ENCODE peak calls at places on chromosome X, in five cellular contexts. One of them, this sample, is unnamed.

GRCh38 chrX:49695276-49696180 is at the start of gene PAGE1:
- DNase-seq in mesenchymal stem cell: no peak
- DNase-seq in H9: no peak
- DNase-seq in neuronal stem cell: no peak
- DNase-seq in trophoblast cell: no peak
- DNase-seq in this sample: no peak

GRCh38 chrX:95760356-95760755 is 924.3 kb upstream of the DIAPH2 start:
- DNase-seq in trophoblast cell: no peak
- DNase-seq in mesenchymal stem cell: no peak
- DNase-seq in neuronal stem cell: no peak
- DNase-seq in H9: no peak
- DNase-seq in this sample: no peak

GRCh38 chrX:123088331-123088730 is 95.7 kb upstream of the GRIA3 start:
- DNase-seq in trophoblast cell: peak
- DNase-seq in H9: no peak
- DNase-seq in neuronal stem cell: no peak
- DNase-seq in mesenchymal stem cell: no peak
- DNase-seq in this sample: no peak

GRCh38 chrX:47145408-47146120 is 543 bp downstream of the RBM10 start:
- DNase-seq in neuronal stem cell: no peak
- DNase-seq in trophoblast cell: no peak
- DNase-seq in H9: no peak
- DNase-seq in mesenchymal stem cell: no peak
- DNase-seq in this sample: no peak

GRCh38 chrX:137747231-137747630 is 181.3 kb downstream of the ZIC3 start:
- DNase-seq in H9: peak
- DNase-seq in mesenchymal stem cell: no peak
- DNase-seq in neuronal stem cell: no peak
- DNase-seq in trophoblast cell: no peak
- DNase-seq in this sample: no peak

GRCh38 chrX:130716822-130717405 is 186.1 kb downstream of the ENOX2 start:
- DNase-seq in H9: no peak
- DNase-seq in trophoblast cell: no peak
- DNase-seq in mesenchymal stem cell: no peak
- DNase-seq in neuronal stem cell: no peak
- DNase-seq in this sample: no peak

GRCh38 chrX:108090474-108091265 is 672 bp downstream of the PSMD10 start:
- DNase-seq in trophoblast cell: peak
- DNase-seq in mesenchymal stem cell: peak
- DNase-seq in H9: no peak
- DNase-seq in neuronal stem cell: no peak
- DNase-seq in this sample: no peak

GRCh38 chrX:130393451-130394074 is 8.1 kb upstream of the GPR119 start:
- DNase-seq in mesenchymal stem cell: peak
- DNase-seq in trophoblast cell: peak
- DNase-seq in neuronal stem cell: no peak
- DNase-seq in H9: peak
- DNase-seq in this sample: peak

GRCh38 chrX:21907250-21907649 is 33.3 kb upstream of the SMS start:
- DNase-seq in H9: no peak
- DNase-seq in neuronal stem cell: no peak
- DNase-seq in trophoblast cell: no peak
- DNase-seq in mesenchymal stem cell: peak
- DNase-seq in this sample: no peak

GRCh38 chrX:99703467-99703866 is 706.6 kb downstream of the PCDH19 start:
- DNase-seq in mesenchymal stem cell: no peak
- DNase-seq in H9: no peak
- DNase-seq in neuronal stem cell: no peak
- DNase-seq in trophoblast cell: peak
- DNase-seq in this sample: no peak

GRCh38 chrX:103628386-103629290 is at the start of gene TCEAL1:
- DNase-seq in neuronal stem cell: peak
- DNase-seq in trophoblast cell: peak
- DNase-seq in H9: peak
- DNase-seq in mesenchymal stem cell: peak
- DNase-seq in this sample: peak

GRCh38 chrX:81957900-81958545 is 756.1 kb downstream of the SH3BGRL start:
- DNase-seq in trophoblast cell: peak
- DNase-seq in H9: no peak
- DNase-seq in neuronal stem cell: peak
- DNase-seq in mesenchymal stem cell: no peak
- DNase-seq in this sample: no peak

GRCh38 chrX:13087322-13088154 is 43.1 kb upstream of the FAM9C start:
- DNase-seq in mesenchymal stem cell: peak
- DNase-seq in neuronal stem cell: no peak
- DNase-seq in H9: no peak
- DNase-seq in trophoblast cell: peak
- DNase-seq in this sample: no peak

GRCh38 chrX:153573999-153574398 is 24.9 kb downstream of the CCNQ start:
- DNase-seq in H9: no peak
- DNase-seq in trophoblast cell: no peak
- DNase-seq in neuronal stem cell: no peak
- DNase-seq in mesenchymal stem cell: no peak
- DNase-seq in this sample: no peak

GRCh38 chrX:102650903-102651241 is 411 bp upstream of the GPRASP1 start:
- DNase-seq in mesenchymal stem cell: no peak
- DNase-seq in trophoblast cell: no peak
- DNase-seq in H9: no peak
- DNase-seq in neuronal stem cell: no peak
- DNase-seq in this sample: no peak

GRCh38 chrX:7334253-7334935 is 186.4 kb upstream of the PUDP start:
- DNase-seq in neuronal stem cell: no peak
- DNase-seq in H9: no peak
- DNase-seq in trophoblast cell: peak
- DNase-seq in mesenchymal stem cell: peak
- DNase-seq in this sample: no peak

GRCh38 chrX:14802943-14803710 is 69.7 kb downstream of the FANCB start:
- DNase-seq in H9: no peak
- DNase-seq in neuronal stem cell: no peak
- DNase-seq in trophoblast cell: peak
- DNase-seq in mesenchymal stem cell: no peak
- DNase-seq in this sample: no peak

GRCh38 chrX:69670001-69670555 is 54.2 kb downstream of the EDA start:
- DNase-seq in neuronal stem cell: no peak
- DNase-seq in trophoblast cell: no peak
- DNase-seq in mesenchymal stem cell: no peak
- DNase-seq in H9: no peak
- DNase-seq in this sample: no peak

GRCh38 chrX:153968754-153969124 is 2.9 kb downstream of the HCFC1 start:
- DNase-seq in neuronal stem cell: no peak
- DNase-seq in mesenchymal stem cell: no peak
- DNase-seq in trophoblast cell: no peak
- DNase-seq in H9: no peak
- DNase-seq in this sample: no peak

GRCh38 chrX:145506225-145506624 is 258.9 kb downstream of the SPANXN1 start:
- DNase-seq in mesenchymal stem cell: no peak
- DNase-seq in H9: no peak
- DNase-seq in trophoblast cell: no peak
- DNase-seq in neuronal stem cell: no peak
- DNase-seq in this sample: no peak

GRCh38 chrX:119190736-119191282 is 45.3 kb upstream of the PGRMC1 start:
- DNase-seq in neuronal stem cell: no peak
- DNase-seq in mesenchymal stem cell: no peak
- DNase-seq in H9: no peak
- DNase-seq in trophoblast cell: peak
- DNase-seq in this sample: no peak

GRCh38 chrX:115029869-115030564 is 12.6 kb upstream of the IL13RA2 start:
- DNase-seq in H9: no peak
- DNase-seq in mesenchymal stem cell: no peak
- DNase-seq in neuronal stem cell: no peak
- DNase-seq in trophoblast cell: no peak
- DNase-seq in this sample: no peak
- H2BK12ac ChIP-seq in H9: no peak
- H2BK12ac ChIP-seq in mesenchymal stem cell: no peak
- H2BK12ac ChIP-seq in neuronal stem cell: no peak
- H2BK12ac ChIP-seq in trophoblast cell: no peak
- H2BK12ac ChIP-seq in this sample: no peak

GRCh38 chrX:8808661-8809060 is 7.5 kb upstream of the FAM9A start:
- DNase-seq in mesenchymal stem cell: no peak
- DNase-seq in trophoblast cell: no peak
- DNase-seq in neuronal stem cell: no peak
- DNase-seq in H9: no peak
- DNase-seq in this sample: no peak
- H4K8ac ChIP-seq in mesenchymal stem cell: no peak
- H4K8ac ChIP-seq in trophoblast cell: no peak
- H4K8ac ChIP-seq in neuronal stem cell: no peak
- H4K8ac ChIP-seq in H9: no peak
- H4K8ac ChIP-seq in this sample: no peak

DNA sequence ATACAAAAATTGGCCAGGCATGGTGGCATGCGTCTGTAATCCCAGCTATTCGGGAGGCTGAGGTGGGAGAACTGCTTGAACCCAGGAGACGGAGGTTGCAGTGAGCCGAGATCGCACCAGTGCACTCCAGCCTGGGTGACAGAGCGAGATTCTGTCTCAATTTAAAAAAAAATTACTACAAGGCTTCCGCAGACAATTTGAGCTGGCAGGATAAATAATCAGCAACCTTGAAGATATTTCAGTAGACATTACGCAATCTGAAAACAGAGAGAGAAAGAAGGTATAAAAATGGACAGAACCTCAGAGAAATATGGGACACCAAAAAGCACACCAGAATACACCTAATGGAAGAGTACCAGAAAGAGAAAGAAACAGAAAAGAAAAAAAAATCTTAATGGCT is 25.3 kb downstream of the HS6ST2 start:
- DNase-seq in mesenchymal stem cell: no peak
- DNase-seq in trophoblast cell: no peak
- DNase-seq in H9: no peak
- DNase-seq in neuronal stem cell: no peak
- DNase-seq in this sample: no peak
- H2BK12ac ChIP-seq in mesenchymal stem cell: no peak
- H2BK12ac ChIP-seq in trophoblast cell: no peak
- H2BK12ac ChIP-seq in H9: no peak
- H2BK12ac ChIP-seq in neuronal stem cell: no peak
- H2BK12ac ChIP-seq in this sample: no peak

GRCh38 chrX:128310912-128311311 is 258.7 kb upstream of the ACTRT1 start:
- DNase-seq in neuronal stem cell: no peak
- DNase-seq in trophoblast cell: no peak
- DNase-seq in H9: no peak
- DNase-seq in mesenchymal stem cell: no peak
- DNase-seq in this sample: no peak
- H4K8ac ChIP-seq in neuronal stem cell: no peak
- H4K8ac ChIP-seq in trophoblast cell: no peak
- H4K8ac ChIP-seq in H9: no peak
- H4K8ac ChIP-seq in mesenchymal stem cell: no peak
- H4K8ac ChIP-seq in this sample: no peak

DNA sequence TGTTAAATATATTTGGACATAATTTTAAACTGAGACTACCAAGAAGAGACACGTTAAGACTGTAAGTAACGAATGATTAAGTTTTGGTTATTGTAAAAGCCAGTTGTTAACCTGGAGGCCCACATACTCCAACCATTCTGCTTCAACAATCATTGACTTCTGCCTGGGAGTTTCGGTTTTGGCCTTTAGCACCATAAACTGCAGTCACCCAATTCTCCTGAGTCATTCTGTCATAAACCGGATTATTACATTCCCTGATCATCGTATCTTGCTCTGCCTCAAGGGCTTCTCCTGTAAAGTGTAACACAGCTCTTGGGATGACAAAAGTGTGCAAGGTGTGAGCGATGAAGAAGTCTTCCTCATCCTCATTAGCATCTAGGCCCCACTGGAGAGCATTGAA is 46.9 kb upstream of the PABPC1L2A start:
- DNase-seq in trophoblast cell: no peak
- DNase-seq in neuronal stem cell: no peak
- DNase-seq in H9: no peak
- DNase-seq in mesenchymal stem cell: no peak
- DNase-seq in this sample: no peak
- H2BK12ac ChIP-seq in trophoblast cell: no peak
- H2BK12ac ChIP-seq in neuronal stem cell: no peak
- H2BK12ac ChIP-seq in H9: no peak
- H2BK12ac ChIP-seq in mesenchymal stem cell: no peak
- H2BK12ac ChIP-seq in this sample: no peak

GRCh38 chrX:48475774-48476577 is at the start of gene FTSJ1:
- DNase-seq in mesenchymal stem cell: peak
- DNase-seq in H9: peak
- DNase-seq in trophoblast cell: peak
- DNase-seq in neuronal stem cell: peak
- DNase-seq in this sample: no peak
- H4K8ac ChIP-seq in mesenchymal stem cell: peak
- H4K8ac ChIP-seq in H9: no peak
- H4K8ac ChIP-seq in trophoblast cell: peak
- H4K8ac ChIP-seq in neuronal stem cell: no peak
- H4K8ac ChIP-seq in this sample: peak